ENCODE peak calls at places on chromosomes 5 and 9, in four cellular contexts. Y is endodermal cell, P is K562, M is fibroblast of pulmonary artery. R is an unnamed sample.

GRCh38 chr9:22244141-22245011 is 202.2 kb upstream of the DMRTA1 start:
- DNase-seq in Y (peak; percentile 86), P (no peak), M (peak; percentile 81), R (peak; percentile 55)

GRCh38 chr5:157222506-157223230 is 42.0 kb downstream of the ITK start:
- DNase-seq in Y (no peak), P (no peak), M (no peak), R (no peak)

GRCh38 chr5:135203019-135203418 is 169.0 kb upstream of the PITX1 start:
- DNase-seq in Y (no peak), P (no peak), M (no peak), R (no peak)

GRCh38 chr9:126611592-126612328 is 2.0 kb upstream of the LMX1B start:
- DNase-seq in P (peak; percentile 75), Y (peak; percentile 98), M (peak; percentile 60), R (peak; percentile 94)

GRCh38 chr5:15254607-15255006 is 245.4 kb upstream of the FBXL7 start:
- DNase-seq in P (no peak), Y (no peak), M (peak; percentile 82), R (no peak)

GRCh38 chr5:84218546-84218945 is 166.1 kb downstream of the EDIL3 start:
- DNase-seq in Y (peak; percentile 51), M (no peak), P (no peak), R (no peak)

GRCh38 chr5:141605523-141606277 is 13.1 kb downstream of the DIAPH1 start:
- DNase-seq in Y (no peak), P (peak; percentile 73), M (peak; percentile 89), R (peak; percentile 36)

GRCh38 chr5:94463739-94464138 is 154.7 kb downstream of the KIAA0825 start:
- DNase-seq in Y (no peak), P (no peak), M (peak; percentile 53), R (no peak)

GRCh38 chr5:143029293-143029692 is 259.1 kb downstream of the ARHGAP26 start:
- DNase-seq in Y (no peak), M (no peak), P (no peak), R (no peak)

GRCh38 chr9:101388507-101388993 is 3.7 kb upstream of the BAAT start:
- DNase-seq in M (no peak), Y (no peak), P (no peak), R (no peak)

GRCh38 chr9:129270903-129271431 is 92.9 kb upstream of the IER5L start:
- DNase-seq in Y (peak; percentile 34), P (no peak), M (peak; percentile 78), R (no peak)

GRCh38 chr9:34437006-34437925 is 21.1 kb downstream of the FAM219A start:
- DNase-seq in Y (peak; percentile 85), P (peak; percentile 47), M (peak; percentile 91), R (peak; percentile 56)

GRCh38 chr9:19925674-19926503 is 137.1 kb upstream of the SLC24A2 start:
- DNase-seq in Y (peak; percentile 93), M (peak; percentile 82), P (peak; percentile 58), R (peak; percentile 86)

GRCh38 chr9:72292184-72292787 is 72.7 kb downstream of the ZFAND5 start:
- DNase-seq in Y (no peak), M (peak; percentile 72), P (no peak), R (no peak)

GRCh38 chr5:95863383-95863757 is 40.8 kb upstream of the GLRX start:
- DNase-seq in P (no peak), M (peak; percentile 81), Y (no peak), R (no peak)

GRCh38 chr9:95181845-95182244 is 135.7 kb downstream of the FANCC start:
- DNase-seq in M (no peak), Y (no peak), P (no peak), R (no peak)

GRCh38 chr9:95176755-95177319 is 140.7 kb downstream of the FANCC start:
- DNase-seq in P (no peak), Y (no peak), M (no peak), R (no peak)

GRCh38 chr9:95177617-95178016 is 139.9 kb downstream of the FANCC start:
- DNase-seq in M (no peak), P (no peak), Y (no peak), R (no peak)

GRCh38 chr9:95182854-95183563 is 134.5 kb downstream of the FANCC start:
- DNase-seq in M (peak; percentile 14), P (no peak), Y (peak; percentile 84), R (peak; percentile 33)

GRCh38 chr9:95181226-95181818 is 136.2 kb downstream of the FANCC start:
- DNase-seq in M (peak; percentile 41), Y (no peak), P (no peak), R (no peak)
- TF ChIP-seq CTCF in M (peak; percentile 47), Y (peak; percentile 75), P (no peak), R (peak; percentile 84)

GRCh38 chr9:134662143-134662876 is 20.7 kb downstream of the COL5A1 start:
- DNase-seq in P (no peak), M (peak; percentile 91), Y (no peak), R (no peak)

GRCh38 chr9:134661791-134662142 is 20.2 kb downstream of the COL5A1 start:
- DNase-seq in P (no peak), M (peak; percentile 79), Y (no peak), R (no peak)

GRCh38 chr9:134663084-134663483 is 21.5 kb downstream of the COL5A1 start:
- DNase-seq in Y (no peak), P (no peak), M (no peak), R (no peak)

GRCh38 chr9:134664446-134664845 is 22.8 kb downstream of the COL5A1 start:
- DNase-seq in P (no peak), Y (no peak), M (no peak), R (no peak)

GRCh38 chr9:134663753-134664415 is 22.3 kb downstream of the COL5A1 start:
- DNase-seq in P (no peak), Y (no peak), M (no peak), R (no peak)
- TF ChIP-seq CTCF in P (no peak), Y (peak; percentile 59), M (peak; percentile 27), R (no peak)

DNA sequence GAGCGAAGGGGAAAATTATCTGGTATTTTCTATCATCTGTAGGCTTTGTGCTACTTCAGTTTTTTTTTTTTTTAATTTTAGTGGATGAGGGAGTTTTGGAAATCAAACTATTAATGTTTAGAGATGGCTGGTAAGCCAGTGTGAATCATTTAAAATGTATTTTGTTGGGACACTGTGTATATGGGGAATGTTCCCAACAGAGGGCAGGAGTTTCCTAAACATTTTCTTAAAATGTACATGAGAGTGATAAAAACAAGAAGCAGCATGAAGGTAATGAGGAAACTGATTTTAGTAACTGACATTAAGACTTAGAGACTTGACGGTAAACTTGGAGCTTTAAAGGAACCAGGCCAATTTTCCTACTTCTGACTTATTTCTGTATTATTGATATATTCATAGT is 68.2 kb upstream of the ITGA2 start:
- DNase-seq in P (no peak), M (peak; percentile 53), Y (no peak), R (no peak)
- TF ChIP-seq CTCF in P (no peak), M (peak; percentile 20), Y (no peak), R (no peak)

DNA sequence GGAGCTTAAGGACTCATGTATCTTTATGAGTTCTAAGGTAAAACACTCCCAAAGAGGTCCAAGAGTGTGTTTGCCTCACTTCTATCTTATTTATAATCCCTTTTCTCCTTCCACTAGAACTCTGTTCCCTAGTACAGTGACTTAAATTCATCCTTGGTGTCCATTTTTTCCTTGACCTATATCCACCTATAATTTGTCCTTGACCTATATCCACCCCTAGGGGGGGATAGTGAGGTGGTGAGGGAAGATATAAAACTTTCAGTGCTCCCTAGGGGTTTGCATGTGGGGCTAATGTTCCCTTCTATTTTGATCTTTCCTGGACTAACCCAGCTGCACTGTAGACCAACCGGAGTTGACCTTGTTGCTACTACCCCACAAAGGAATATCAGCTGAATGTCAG is 83.5 kb upstream of the GNAQ start:
- DNase-seq in M (peak; percentile 7), P (peak; percentile 34), Y (peak; percentile 48), R (peak; percentile 10)
- TF ChIP-seq CTCF in M (peak; percentile 41), P (peak; percentile 55), Y (peak; percentile 83), R (peak; percentile 73)

GRCh38 chr5:63963080-63963735 is 963 bp upstream of the HTR1A start:
- DNase-seq in M (peak; percentile 83), Y (peak; percentile 89), P (peak; percentile 38), R (peak; percentile 78)
- TF ChIP-seq CTCF in M (peak; percentile 79), Y (peak; percentile 89), P (peak; percentile 55), R (peak; percentile 60)

GRCh38 chr5:150318613-150319483 is 16.1 kb upstream of the ARSI start:
- DNase-seq in P (no peak), Y (no peak), M (no peak), R (no peak)

GRCh38 chr5:150321211-150321610 is 18.5 kb upstream of the ARSI start:
- DNase-seq in M (no peak), Y (no peak), P (no peak), R (no peak)

GRCh38 chr5:150321784-150322183 is 19.1 kb upstream of the ARSI start:
- DNase-seq in Y (no peak), M (peak; percentile 18), P (no peak), R (no peak)

GRCh38 chr5:150319484-150319790 is 16.7 kb upstream of the ARSI start:
- DNase-seq in M (no peak), Y (no peak), P (no peak), R (no peak)

DNA sequence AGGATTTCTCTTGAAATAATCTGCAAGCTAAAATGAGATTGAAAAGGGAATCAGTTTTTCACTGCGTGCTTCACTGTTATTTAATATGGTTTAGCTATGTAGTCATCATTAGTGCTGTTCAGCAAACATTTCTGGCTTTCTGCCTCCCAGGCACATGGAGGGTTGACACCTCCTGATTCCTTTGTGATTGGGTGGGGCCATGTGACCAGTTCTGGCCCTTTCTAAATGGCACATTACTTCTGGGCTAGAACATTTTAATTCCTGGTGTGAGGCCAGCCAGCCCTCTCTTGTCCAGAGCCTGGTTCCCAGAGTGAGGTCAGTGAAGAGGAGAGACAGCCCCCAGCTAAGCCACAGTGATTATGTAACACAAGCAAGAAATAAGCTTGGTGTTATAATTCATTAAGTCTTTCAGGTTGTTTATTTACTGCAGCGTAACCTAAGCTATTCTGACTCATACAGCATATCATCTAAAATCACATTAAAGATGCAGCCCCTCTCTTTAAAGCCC is 17.4 kb upstream of the ARSI start:
- DNase-seq in M (peak; percentile 73), Y (no peak), P (no peak), R (no peak)
- TF ChIP-seq CTCF in M (no peak), Y (no peak), P (no peak), R (no peak)

DNA sequence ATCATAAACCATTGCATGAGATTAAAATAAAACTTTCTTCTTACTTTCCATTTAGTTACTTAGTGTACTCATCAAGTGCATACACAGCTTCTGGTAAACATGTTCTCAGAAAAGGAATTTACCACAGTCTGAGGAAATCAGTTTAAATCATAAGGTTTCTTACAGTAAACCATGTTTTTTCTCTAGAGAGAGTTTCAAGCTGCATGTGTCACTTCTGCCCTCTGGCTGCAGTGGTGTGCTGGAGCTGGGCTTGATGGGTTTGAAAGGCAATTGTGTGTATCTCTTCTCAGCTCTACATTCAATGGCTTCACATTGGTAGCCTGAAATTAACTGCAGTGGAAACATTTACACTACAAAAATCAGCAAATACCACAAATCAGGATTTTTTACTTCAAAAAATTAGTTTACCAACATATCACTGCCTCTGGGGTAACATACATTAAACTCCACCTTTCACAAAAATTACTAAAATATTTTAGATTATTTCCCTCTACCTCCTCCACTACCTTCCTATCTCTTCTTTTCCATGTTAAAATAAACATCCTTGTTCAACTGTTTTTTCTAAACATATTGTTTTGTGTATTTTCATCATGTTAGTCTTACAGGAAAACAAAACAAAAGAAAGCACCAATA is 414.3 kb downstream of the ANXA1 start:
- DNase-seq in M (peak; percentile 44), P (no peak), Y (peak; percentile 83), R (peak; percentile 21)
- TF ChIP-seq CTCF in M (peak; percentile 55), P (peak; percentile 43), Y (peak; percentile 89), R (no peak)

GRCh38 chr9:16501726-16502125 is 368.7 kb downstream of the BNC2 start:
- DNase-seq in P (no peak), M (no peak), Y (no peak), R (no peak)

GRCh38 chr9:16501098-16501663 is 369.3 kb downstream of the BNC2 start:
- DNase-seq in P (no peak), Y (no peak), M (peak; percentile 61), R (no peak)

GRCh38 chr9:16499866-16500265 is 370.6 kb downstream of the BNC2 start:
- DNase-seq in M (no peak), P (no peak), Y (no peak), R (no peak)

GRCh38 chr9:16496908-16497307 is 373.6 kb downstream of the BNC2 start:
- DNase-seq in Y (no peak), M (no peak), P (no peak), R (no peak)
- TF ChIP-seq CTCF in Y (peak; percentile 67), M (no peak), P (no peak), R (peak; percentile 15)